ENCODE peak calls at places on chromosomes 2 and 18, in four cellular contexts. W is lower lobe of right lung, H is endodermal cell, B is hepatocyte. M is an unnamed sample. For H3K27me3, the result is how much of the 10 kb centered on the place peaks cover.

GRCh38 chr2:85754313-85755095 is 713 bp downstream of the ATOH8 start:
- DNase-seq in W (peak), H (peak), B (peak), M (peak)

GRCh38 chr2:101697794-101698418 is 399 bp downstream of the MAP4K4 start:
- DNase-seq in W (no peak), H (peak), B (peak), M (peak)

GRCh38 chr2:134683561-134684112 is 35.2 kb downstream of the TMEM163 start:
- DNase-seq in W (no peak), H (no peak), B (peak), M (peak)

GRCh38 chr2:150878347-150878746 is 383.3 kb downstream of the RBM43 start:
- DNase-seq in W (no peak), H (no peak), B (peak), M (no peak)

GRCh38 chr2:96664366-96664765 is 21.8 kb downstream of the FER1L5 start:
- DNase-seq in W (no peak), H (no peak), B (no peak), M (no peak)

GRCh38 chr2:188725981-188726380 is 248.2 kb upstream of the COL3A1 start:
- DNase-seq in W (no peak), H (no peak), B (no peak), M (no peak)

GRCh38 chr18:26719909-26720308 is 145.6 kb downstream of the AQP4 start:
- DNase-seq in W (no peak), H (no peak), B (no peak), M (no peak)

GRCh38 chr2:152471499-152471898 is 136.5 kb downstream of the FMNL2 start:
- DNase-seq in W (no peak), H (no peak), B (no peak), M (no peak)

GRCh38 chr2:75491129-75491753 is 69.5 kb downstream of the EVA1A start:
- DNase-seq in W (no peak), H (no peak), B (no peak), M (no peak)

GRCh38 chr2:191617589-191617988 is 60.3 kb upstream of the NABP1 start:
- DNase-seq in W (no peak), H (no peak), B (no peak), M (peak)

GRCh38 chr2:47771211-47771610 is 11.7 kb upstream of the MSH6 start:
- DNase-seq in W (no peak), H (no peak), B (peak), M (no peak)

GRCh38 chr18:32469190-32469611 is 1.5 kb downstream of the GAREM1 start:
- DNase-seq in W (peak), H (peak), B (peak), M (no peak)

GRCh38 chr2:44257781-44258180 is 17.5 kb upstream of the SLC3A1 start:
- DNase-seq in W (no peak), H (no peak), B (no peak), M (no peak)

GRCh38 chr2:69677914-69678313 is 34.4 kb upstream of the AAK1 start:
- DNase-seq in W (no peak), H (no peak), B (no peak), M (no peak)

GRCh38 chr2:70132244-70133126 is 45.2 kb downstream of the PCBP1 start:
- DNase-seq in W (peak), H (peak), B (peak), M (peak)

GRCh38 chr18:54742654-54743053 is 85.6 kb upstream of the RAB27B start:
- DNase-seq in W (no peak), H (no peak), B (peak), M (no peak)

GRCh38 chr2:233982421-233983121 is 65.4 kb downstream of the TRPM8 start:
- DNase-seq in W (no peak), H (no peak), B (no peak), M (no peak)

GRCh38 chr2:120175000-120175581 is 48.1 kb downstream of the TMEM185B start:
- DNase-seq in W (no peak), H (no peak), B (peak), M (no peak)

GRCh38 chr18:23458830-23459529 is 5.9 kb downstream of the RIOK3 start:
- DNase-seq in W (no peak), H (no peak), B (no peak), M (no peak)

GRCh38 chr2:233354971-233355574 is 779 bp downstream of the DGKD start:
- DNase-seq in W (peak), H (peak), B (peak), M (peak)

GRCh38 chr2:47271054-47272000 is 116.2 kb upstream of the STPG4 start:
- DNase-seq in W (no peak), H (no peak), B (no peak), M (no peak)

GRCh38 chr2:46663614-46664013 is 184.2 kb downstream of the TMEM247 start:
- DNase-seq in W (no peak), H (no peak), B (no peak), M (no peak)

GRCh38 chr18:8367217-8367988 is 241.8 kb upstream of the RAB12 start:
- DNase-seq in W (peak), H (peak), B (peak), M (peak)

GRCh38 chr2:29066989-29067605 is 7.2 kb downstream of the PCARE start:
- DNase-seq in W (peak), H (peak), B (no peak), M (no peak)

GRCh38 chr2:30349691-30350090 is 97.4 kb upstream of the LCLAT1 start:
- DNase-seq in W (no peak), H (no peak), B (peak), M (no peak)

GRCh38 chr2:192029089-192029488 is 165.6 kb downstream of the TMEFF2 start:
- DNase-seq in W (no peak), H (peak), B (peak), M (no peak)

GRCh38 chr2:113012436-113013335 is 7.4 kb downstream of the IL36A start:
- DNase-seq in W (no peak), H (no peak), B (peak), M (no peak)

GRCh38 chr2:14422426-14422825 is 210.1 kb upstream of the LRATD1 start:
- DNase-seq in W (no peak), H (no peak), B (no peak), M (no peak)

GRCh38 chr2:235609746-235610145 is 115.9 kb downstream of the AGAP1 start:
- DNase-seq in W (no peak), H (no peak), B (no peak), M (no peak)

GRCh38 chr2:11344956-11345671 is 678 bp upstream of the ROCK2 start:
- DNase-seq in W (peak), H (no peak), B (peak), M (no peak)

GRCh38 chr2:142981069-142981378 is 103.6 kb downstream of the KYNU start:
- DNase-seq in W (no peak), H (no peak), B (no peak), M (no peak)

GRCh38 chr18:23958036-23958435 is 56.5 kb upstream of the TTC39C start:
- DNase-seq in W (no peak), H (no peak), B (no peak), M (no peak)

GRCh38 chr2:78553866-78554647 is 471.4 kb upstream of the REG3G start:
- DNase-seq in W (no peak), H (no peak), B (no peak), M (no peak)

GRCh38 chr2:237330539-237330938 is 83.4 kb downstream of the COL6A3 start:
- DNase-seq in W (no peak), H (no peak), B (no peak), M (no peak)

GRCh38 chr2:23367760-23368159 is 17.2 kb upstream of the KLHL29 start:
- DNase-seq in W (no peak), H (no peak), B (no peak), M (no peak)

GRCh38 chr2:137155351-137156104 is 390.2 kb downstream of the THSD7B start:
- DNase-seq in W (no peak), H (no peak), B (no peak), M (no peak)

DNA sequence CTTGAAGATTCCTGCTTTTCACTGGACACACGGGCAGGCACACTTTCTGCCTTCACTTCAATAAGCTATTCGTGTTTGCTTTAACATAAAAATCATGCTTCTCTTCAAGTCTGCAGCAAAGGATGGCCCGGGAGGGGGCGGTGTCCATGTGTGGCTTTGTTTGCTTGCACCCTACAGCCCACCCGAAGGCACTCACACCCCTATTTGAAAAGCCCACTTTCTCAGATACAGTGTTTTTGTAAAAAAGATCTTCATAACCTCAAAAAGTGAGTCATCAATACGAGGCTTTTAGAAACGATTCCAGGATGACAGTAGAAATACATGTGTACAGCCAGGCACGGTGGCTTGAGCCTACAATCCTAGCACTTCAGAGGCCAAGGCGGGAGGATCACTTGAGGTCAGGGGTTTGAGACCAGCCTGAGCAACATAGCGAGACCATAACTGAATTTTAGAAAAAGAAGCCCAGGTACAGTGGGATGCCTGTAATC is 36.5 kb upstream of the HPCAL1 start:
- DNase-seq in W (no peak), H (peak), B (no peak), M (no peak)
- TF ChIP-seq CTCF in W (no peak), H (no peak), B (no peak), M (no peak)

GRCh38 chr2:199467462-199467822 is 9.7 kb upstream of the SATB2 start:
- DNase-seq in W (no peak), H (peak), B (no peak), M (no peak)
- H3K27me3 ChIP-seq in W (half or more), H (half or more), B (half or more), M (under half)

DNA sequence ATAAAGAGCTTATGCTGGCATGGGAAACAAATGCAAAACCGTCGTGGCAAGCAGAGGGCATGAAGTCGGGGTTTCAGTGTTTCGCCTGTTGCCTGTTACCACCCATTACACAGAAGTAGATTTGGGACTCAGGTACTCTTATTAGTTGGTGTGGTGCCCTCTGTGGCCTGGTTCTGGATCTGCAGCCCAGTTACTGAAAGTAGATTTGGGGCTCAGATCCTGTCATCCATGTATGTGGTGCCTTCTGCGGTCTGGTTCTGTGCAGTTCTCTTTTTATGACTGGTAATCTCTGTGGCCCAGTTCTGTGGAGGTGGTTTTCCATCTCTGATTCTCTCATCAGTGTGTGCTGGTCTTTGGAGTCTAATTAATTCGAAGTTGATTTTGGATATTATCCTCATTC is 45.2 kb downstream of the ADNP2 start:
- DNase-seq in W (no peak), H (peak), B (no peak), M (no peak)
- TF ChIP-seq CTCF in W (peak), H (peak), B (peak), M (peak)

GRCh38 chr2:240651185-240651584 is 25.9 kb downstream of the GPR35 start:
- DNase-seq in W (no peak), H (peak), B (no peak), M (no peak)

GRCh38 chr2:240649331-240649730 is 24.1 kb downstream of the GPR35 start:
- DNase-seq in W (no peak), H (peak), B (no peak), M (no peak)

GRCh38 chr2:240648650-240649275 is 23.5 kb downstream of the GPR35 start:
- DNase-seq in W (no peak), H (peak), B (no peak), M (no peak)

GRCh38 chr2:240648155-240648649 is 22.9 kb downstream of the GPR35 start:
- DNase-seq in W (no peak), H (no peak), B (no peak), M (no peak)

GRCh38 chr2:240650254-240650965 is 25.1 kb downstream of the GPR35 start:
- DNase-seq in W (no peak), H (peak), B (no peak), M (no peak)
- H3K27me3 ChIP-seq in W (under half), H (under half), B (under half), M (under half)

GRCh38 chr18:74569401-74569800 is 28.3 kb upstream of the ZNF407 start:
- DNase-seq in W (no peak), H (no peak), B (no peak), M (no peak)

GRCh38 chr18:74564012-74564411 is 29.7 kb downstream of the CNDP1 start:
- DNase-seq in W (no peak), H (no peak), B (no peak), M (no peak)

GRCh38 chr18:74571895-74572680 is 25.6 kb upstream of the ZNF407 start:
- DNase-seq in W (no peak), H (no peak), B (no peak), M (no peak)

GRCh38 chr18:74570266-74570665 is 27.4 kb upstream of the ZNF407 start:
- DNase-seq in W (no peak), H (no peak), B (no peak), M (no peak)

GRCh38 chr18:74567805-74568204 is 29.9 kb upstream of the ZNF407 start:
- DNase-seq in W (no peak), H (peak), B (no peak), M (no peak)
- TF ChIP-seq CTCF in W (no peak), H (peak), B (no peak), M (no peak)

GRCh38 chr2:118811514-118811913 is 35.9 kb downstream of the EN1 start:
- DNase-seq in W (no peak), H (no peak), B (no peak), M (no peak)
- H3K27me3 ChIP-seq in W (half or more), H (under half), B (half or more), M (under half)

GRCh38 chr2:238835726-238836301 is 12.1 kb upstream of the TWIST2 start:
- DNase-seq in W (no peak), H (peak), B (no peak), M (no peak)
- TF ChIP-seq CTCF in W (no peak), H (peak), B (no peak), M (peak)

DNA sequence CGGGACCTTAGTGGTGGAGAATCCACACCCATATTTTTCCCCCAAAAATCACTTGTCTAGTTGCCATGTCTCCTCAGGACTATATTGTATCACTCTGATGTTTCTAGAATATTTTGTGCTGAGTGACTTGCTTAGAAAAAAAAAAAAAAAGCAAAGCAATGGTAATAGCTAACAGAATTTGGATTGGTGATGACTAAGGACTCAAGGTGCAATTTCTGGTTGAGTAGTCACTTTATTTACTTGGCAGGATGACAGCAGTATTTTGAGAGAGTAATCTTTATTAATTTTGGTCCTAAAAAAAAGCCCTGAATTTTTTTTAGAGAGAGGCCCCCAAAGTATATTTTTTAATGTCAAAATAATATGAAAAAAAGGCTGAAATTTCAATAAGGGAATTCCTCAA is 32.8 kb upstream of the MYO3B start:
- DNase-seq in W (no peak), H (no peak), B (no peak), M (no peak)
- H3K27me3 ChIP-seq in W (under half), H (under half), B (under half), M (under half)

M was measured in GM06990.